ENCODE peak calls at places on chromosomes 13 and 19, in four cellular contexts. One of them, this sample, is unnamed.

GRCh38 chr19:16535381-16535780 is 6.9 kb downstream of the CHERP start:
- DNase-seq in SK-N-SH: no peak
- DNase-seq in heart left ventricle: no peak
- DNase-seq in bronchial epithelial cell: no peak
- DNase-seq in this sample: no peak

GRCh38 chr13:97202761-97203160 is 19.4 kb upstream of the MBNL2 start:
- DNase-seq in SK-N-SH: no peak
- DNase-seq in heart left ventricle: no peak
- DNase-seq in bronchial epithelial cell: no peak
- DNase-seq in this sample: no peak

GRCh38 chr19:1366899-1367870 is 16.5 kb upstream of the NDUFS7 start:
- DNase-seq in SK-N-SH: no peak
- DNase-seq in heart left ventricle: no peak
- DNase-seq in bronchial epithelial cell: no peak
- DNase-seq in this sample: no peak

GRCh38 chr19:42422576-42423461 is 4.4 kb downstream of the LIPE start:
- DNase-seq in SK-N-SH: peak; percentile 85
- DNase-seq in heart left ventricle: peak; percentile 62
- DNase-seq in bronchial epithelial cell: peak; percentile 71
- DNase-seq in this sample: peak; percentile 81

GRCh38 chr13:97113231-97114001 is 108.7 kb upstream of the MBNL2 start:
- DNase-seq in SK-N-SH: no peak
- DNase-seq in heart left ventricle: no peak
- DNase-seq in bronchial epithelial cell: no peak
- DNase-seq in this sample: no peak

GRCh38 chr19:32173836-32174235 is 171.6 kb upstream of the ZNF507 start:
- DNase-seq in SK-N-SH: no peak
- DNase-seq in heart left ventricle: no peak
- DNase-seq in bronchial epithelial cell: no peak
- DNase-seq in this sample: no peak

GRCh38 chr13:32390048-32390447 is 37.9 kb downstream of the N4BP2L1 start:
- DNase-seq in SK-N-SH: no peak
- DNase-seq in heart left ventricle: no peak
- DNase-seq in bronchial epithelial cell: no peak
- DNase-seq in this sample: no peak

GRCh38 chr13:105787518-105788085 is 747.9 kb downstream of the EFNB2 start:
- DNase-seq in SK-N-SH: no peak
- DNase-seq in heart left ventricle: no peak
- DNase-seq in bronchial epithelial cell: no peak
- DNase-seq in this sample: no peak

GRCh38 chr19:18470153-18470552 is 32.2 kb upstream of the ISYNA1 start:
- DNase-seq in SK-N-SH: peak; percentile 75
- DNase-seq in heart left ventricle: no peak
- DNase-seq in bronchial epithelial cell: no peak
- DNase-seq in this sample: no peak

GRCh38 chr13:112910616-112911280 is 58.3 kb upstream of the MCF2L start:
- DNase-seq in SK-N-SH: no peak
- DNase-seq in heart left ventricle: no peak
- DNase-seq in bronchial epithelial cell: no peak
- DNase-seq in this sample: no peak

GRCh38 chr13:23918208-23918607 is 20.9 kb upstream of the C1QTNF9B start:
- DNase-seq in SK-N-SH: no peak
- DNase-seq in heart left ventricle: no peak
- DNase-seq in bronchial epithelial cell: peak; percentile 37
- DNase-seq in this sample: no peak